ENCODE peak calls at places on chromosomes 7 and 10, in eight cellular contexts. T is suprapubic skin; W is GM20000; H is bronchial epithelial cell; K is stimulated activated CD8-positive, alpha-beta memory T cell treated with anti-CD3 and anti-CD28 coated beads, Interleukin-15, amount 100 ng/mL, for 4 hours; B is CD8-positive, alpha-beta T cell; X is hippocampal formation; O is AG09319. Y is an unnamed sample.

GRCh38 chr10:45076847-45077246 is 76.1 kb downstream of the ZNF22 start:
- DNase-seq in T (no peak), W (no peak), H (no peak), K (no peak), B (peak), X (no peak), O (no peak), Y (no peak)

GRCh38 chr7:140564643-140565042 is 76.0 kb downstream of the DENND2A start:
- DNase-seq in T (no peak), W (no peak), H (peak), K (no peak), B (no peak), X (no peak), O (peak), Y (no peak)

GRCh38 chr7:143979999-143980398 is 20.1 kb upstream of the OR6B1 start:
- DNase-seq in T (no peak), W (no peak), H (no peak), K (no peak), B (no peak), X (no peak), O (no peak), Y (no peak)

GRCh38 chr10:126734015-126734414 is 63.5 kb upstream of the C10orf90 start:
- DNase-seq in T (no peak), W (no peak), H (peak), K (no peak), B (no peak), X (no peak), O (no peak), Y (no peak)

GRCh38 chr10:11891776-11892486 is 68.8 kb downstream of the PROSER2 start:
- DNase-seq in T (no peak), W (no peak), H (no peak), K (no peak), B (no peak), X (no peak), O (no peak), Y (no peak)

GRCh38 chr10:11246752-11247467 is 229.2 kb downstream of the CELF2 start:
- DNase-seq in T (no peak), W (peak), H (no peak), K (no peak), B (peak), X (no peak), O (no peak), Y (no peak)

GRCh38 chr7:80467069-80467468 is 44.8 kb downstream of the GNAT3 start:
- DNase-seq in T (no peak), W (no peak), H (peak), K (no peak), B (no peak), X (no peak), O (no peak), Y (no peak)

GRCh38 chr10:43203491-43204393 is 63.1 kb downstream of the RASGEF1A start:
- DNase-seq in T (peak), W (peak), H (peak), K (no peak), B (no peak), X (no peak), O (no peak), Y (peak)

GRCh38 chr7:26868841-26869505 is 4.6 kb upstream of the SKAP2 start:
- DNase-seq in T (no peak), W (no peak), H (peak), K (no peak), B (no peak), X (no peak), O (no peak), Y (no peak)

GRCh38 chr10:113329121-113329596 is 223.7 kb upstream of the HABP2 start:
- DNase-seq in T (no peak), W (no peak), H (peak), K (no peak), B (no peak), X (no peak), O (peak), Y (no peak)

GRCh38 chr7:44222776-44223261 is 22.0 kb downstream of the YKT6 start:
- DNase-seq in T (no peak), W (no peak), H (no peak), K (no peak), B (no peak), X (no peak), O (no peak), Y (no peak)

GRCh38 chr7:130721486-130722277 is 12.3 kb downstream of the KLF14 start:
- DNase-seq in T (no peak), W (peak), H (peak), K (no peak), B (no peak), X (peak), O (peak), Y (peak)

GRCh38 chr10:76881477-76882220 is 756.0 kb downstream of the KCNMA1 start:
- DNase-seq in T (no peak), W (no peak), H (peak), K (no peak), B (no peak), X (no peak), O (no peak), Y (no peak)

GRCh38 chr7:121275204-121275603 is 53.6 kb upstream of the WNT16 start:
- DNase-seq in T (no peak), W (no peak), H (no peak), K (no peak), B (no peak), X (no peak), O (no peak), Y (no peak)

GRCh38 chr10:24456319-24456718 is 247.4 kb downstream of the KIAA1217 start:
- DNase-seq in T (no peak), W (no peak), H (peak), K (no peak), B (no peak), X (no peak), O (no peak), Y (no peak)

GRCh38 chr10:117360994-117361667 is 14.1 kb downstream of the PDZD8 start:
- DNase-seq in T (no peak), W (no peak), H (peak), K (no peak), B (no peak), X (no peak), O (no peak), Y (no peak)

GRCh38 chr10:119370972-119371703 is 163.8 kb downstream of the GRK5 start:
- DNase-seq in T (peak), W (no peak), H (no peak), K (no peak), B (no peak), X (no peak), O (peak), Y (peak)

GRCh38 chr10:27736396-27736795 is 9.2 kb downstream of the MKX start:
- DNase-seq in T (no peak), W (no peak), H (no peak), K (no peak), B (no peak), X (no peak), O (no peak), Y (no peak)

GRCh38 chr7:38673795-38674194 is 42.6 kb upstream of the AMPH start:
- DNase-seq in T (no peak), W (no peak), H (peak), K (no peak), B (no peak), X (no peak), O (peak), Y (no peak)

Y was measured in ascending aorta.